ENCODE peak calls at places on chromosomes 11 and 22, in seven cellular contexts. K, U, F, J, S, G and X are unnamed samples. For H3K9me3, the result is how much of the 10 kb centered on the place peaks cover.

GRCh38 chr22:44351685-44352377 is 39.1 kb upstream of the SHISAL1 start:
- DNase-seq in J (peak), S (peak), G (no peak), U (no peak), F (peak), K (no peak), X (peak)

GRCh38 chr22:26322179-26322905 is 106.7 kb upstream of the ASPHD2 start:
- DNase-seq in K (no peak), J (no peak), U (no peak), F (peak), S (no peak), G (no peak), X (no peak)

GRCh38 chr22:23767673-23768548 is at the start of gene CHCHD10:
- DNase-seq in U (peak), S (peak), J (peak), G (peak), F (peak), K (peak), X (peak)

GRCh38 chr11:114082415-114082748 is 22.9 kb downstream of the ZBTB16 start:
- DNase-seq in U (no peak), G (no peak), K (no peak), S (no peak), F (peak), J (peak), X (no peak)

GRCh38 chr11:11746454-11746853 is 95.3 kb upstream of the USP47 start:
- DNase-seq in U (no peak), J (no peak), F (no peak), G (no peak), K (no peak), S (no peak), X (no peak)

GRCh38 chr11:71558996-71559395 is 6.4 kb upstream of the KRTAP5-10 start:
- DNase-seq in G (no peak), S (no peak), K (no peak), J (no peak), F (no peak), U (no peak), X (no peak)

GRCh38 chr11:71221201-71221600 is 31.2 kb downstream of the SHANK2 start:
- DNase-seq in J (no peak), S (no peak), K (peak), G (no peak), U (no peak), F (no peak), X (no peak)

GRCh38 chr22:39592104-39593060 is 21.8 kb downstream of the CACNA1I start:
- DNase-seq in G (no peak), J (peak), K (no peak), U (peak), S (no peak), F (peak), X (no peak)

GRCh38 chr11:116893437-116893836 is 56.0 kb upstream of the APOA1 start:
- DNase-seq in S (no peak), K (no peak), G (no peak), F (no peak), U (no peak), J (no peak), X (no peak)

GRCh38 chr22:36440429-36441002 is 40.9 kb downstream of the TXN2 start:
- DNase-seq in G (no peak), J (peak), K (no peak), F (no peak), S (no peak), U (no peak), X (no peak)

GRCh38 chr11:10688401-10688800 is 5.2 kb downstream of the IRAG1 start:
- DNase-seq in S (no peak), J (no peak), U (no peak), F (no peak), K (no peak), G (no peak), X (no peak)

GRCh38 chr11:117706322-117706814 is 90.6 kb downstream of the DSCAML1 start:
- DNase-seq in K (no peak), G (no peak), U (no peak), F (no peak), S (no peak), J (no peak), X (no peak)

GRCh38 chr11:22786475-22786874 is 43.1 kb downstream of the SVIP start:
- DNase-seq in F (no peak), S (no peak), U (no peak), K (no peak), G (no peak), J (no peak), X (no peak)

GRCh38 chr11:19370100-19370861 is 129.5 kb upstream of the E2F8 start:
- DNase-seq in K (no peak), U (no peak), F (peak), G (no peak), S (no peak), J (no peak), X (no peak)

GRCh38 chr22:26462971-26463661 is 20.5 kb downstream of the HPS4 start:
- DNase-seq in S (no peak), J (peak), F (no peak), G (no peak), U (peak), K (no peak), X (no peak)

GRCh38 chr22:23104109-23104971 is 34.0 kb downstream of the GNAZ start:
- DNase-seq in S (no peak), J (no peak), G (no peak), K (no peak), U (no peak), F (no peak), X (no peak)

GRCh38 chr22:31970490-31971444 is 26.4 kb downstream of the YWHAH start:
- DNase-seq in U (peak), K (peak), F (peak), G (peak), J (peak), S (peak), X (peak)

GRCh38 chr11:61472868-61473267 is 35.7 kb upstream of the LRRC10B start:
- DNase-seq in S (no peak), G (no peak), K (no peak), F (no peak), U (peak), J (no peak), X (peak)

GRCh38 chr11:123473941-123474668 is 44.0 kb downstream of the GRAMD1B start:
- DNase-seq in S (no peak), F (peak), K (no peak), G (no peak), J (no peak), U (no peak), X (no peak)

GRCh38 chr11:47980093-47980906 is at the start of gene PTPRJ:
- DNase-seq in S (peak), K (peak), G (peak), J (peak), U (peak), F (peak), X (peak)

GRCh38 chr11:394034-394857 is at the start of gene PKP3:
- DNase-seq in J (peak), F (no peak), K (peak), S (peak), U (no peak), G (no peak), X (peak)

GRCh38 chr22:44909241-44909640 is 100.6 kb downstream of the PHF21B start:
- DNase-seq in J (no peak), G (no peak), F (no peak), S (no peak), K (no peak), U (no peak), X (no peak)

GRCh38 chr11:46666516-46666915 is 33.9 kb downstream of the ARHGAP1 start:
- DNase-seq in U (no peak), G (no peak), F (no peak), K (no peak), S (no peak), J (no peak), X (no peak)

GRCh38 chr11:111438168-111438567 is 59.1 kb upstream of the POU2AF1 start:
- DNase-seq in F (no peak), G (no peak), K (no peak), J (no peak), S (no peak), U (no peak), X (no peak)
- H3K9me3 ChIP-seq in F (under half), G (under half), K (under half), J (under half), S (under half), U (under half), X (under half)

GRCh38 chr22:48424661-48425060 is 1403.0 kb downstream of the BRD1 start:
- DNase-seq in J (no peak), U (no peak), K (no peak), F (no peak), G (no peak), S (no peak), X (no peak)

GRCh38 chr22:48424201-48424627 is 1403.5 kb downstream of the BRD1 start:
- DNase-seq in F (no peak), U (no peak), G (no peak), J (no peak), K (no peak), S (no peak), X (no peak)

GRCh38 chr22:48422900-48423480 is 1404.7 kb downstream of the BRD1 start:
- DNase-seq in K (no peak), J (no peak), F (no peak), S (no peak), U (no peak), G (no peak), X (no peak)

GRCh38 chr22:48425091-48425506 is 1402.6 kb downstream of the BRD1 start:
- DNase-seq in S (no peak), G (no peak), U (no peak), J (no peak), F (no peak), K (no peak), X (no peak)

DNA sequence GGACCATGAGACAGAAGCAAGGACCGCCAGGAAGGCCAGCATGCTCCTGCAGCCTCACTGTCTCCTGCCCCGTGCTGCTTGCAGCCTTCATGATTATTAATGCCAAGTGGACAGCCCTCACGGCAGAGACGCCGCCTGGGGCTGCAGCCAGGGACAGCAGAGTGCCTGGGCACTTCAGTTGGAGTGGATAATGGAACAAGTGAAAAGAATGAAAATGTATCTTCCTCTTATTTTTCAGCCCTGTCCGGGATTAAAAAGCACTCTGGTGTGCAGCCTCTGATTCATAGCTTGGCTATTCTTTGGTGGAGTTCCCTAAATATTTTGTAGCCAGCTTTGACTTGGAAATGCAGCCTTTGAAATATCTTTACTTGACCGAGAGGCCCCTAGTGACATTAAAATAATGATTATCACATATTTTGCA is 1404.2 kb downstream of the BRD1 start:
- DNase-seq in U (no peak), K (no peak), G (no peak), F (peak), S (no peak), J (no peak), X (no peak)
- H3K9me3 ChIP-seq in U (under half), K (under half), G (under half), F (under half), S (under half), J (under half), X (under half)

GRCh38 chr11:134475951-134476350 is 63.9 kb upstream of the B3GAT1 start:
- DNase-seq in G (no peak), J (no peak), S (no peak), U (no peak), F (no peak), K (no peak), X (no peak)

GRCh38 chr11:134478611-134479010 is 66.6 kb upstream of the B3GAT1 start:
- DNase-seq in G (no peak), S (no peak), F (no peak), K (no peak), U (no peak), J (no peak), X (no peak)

GRCh38 chr11:134478176-134478575 is 66.1 kb upstream of the B3GAT1 start:
- DNase-seq in J (no peak), G (no peak), U (no peak), K (no peak), F (no peak), S (no peak), X (no peak)

GRCh38 chr11:134476435-134477021 is 64.5 kb upstream of the B3GAT1 start:
- DNase-seq in S (no peak), G (no peak), F (no peak), J (peak), K (no peak), U (no peak), X (no peak)

DNA sequence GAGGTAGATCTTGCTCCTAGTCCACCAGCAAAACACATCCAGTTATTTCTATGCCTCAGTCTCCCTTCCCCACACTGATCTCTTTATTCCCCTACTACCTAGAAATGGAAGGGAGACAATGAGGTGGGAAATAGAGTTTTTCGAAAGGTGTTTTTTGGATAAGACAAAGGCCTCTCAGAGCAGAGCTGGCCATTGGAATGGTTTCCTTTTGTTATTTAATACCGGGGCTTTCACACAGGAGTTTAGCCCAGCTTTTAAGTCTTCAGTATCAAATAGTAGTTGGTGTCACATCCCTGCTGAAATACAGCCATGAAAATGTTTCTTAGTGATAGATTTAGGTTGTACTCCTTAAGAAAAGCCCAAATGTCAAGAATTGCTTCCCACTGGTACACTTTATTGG is 65.4 kb upstream of the B3GAT1 start:
- DNase-seq in S (no peak), G (no peak), J (no peak), K (no peak), U (no peak), F (no peak), X (no peak)
- H3K9me3 ChIP-seq in S (under half), G (under half), J (under half), K (under half), U (under half), F (under half), X (under half)

GRCh38 chr22:48444320-48445112 is 1383.2 kb downstream of the BRD1 start:
- DNase-seq in F (no peak), S (no peak), J (no peak), K (peak), U (no peak), G (no peak), X (peak)
- H3K9me3 ChIP-seq in F (under half), S (under half), J (under half), K (under half), U (under half), G (under half), X (under half)

GRCh38 chr22:47369020-47369419 is 606.6 kb downstream of the TBC1D22A start:
- DNase-seq in K (no peak), S (no peak), U (no peak), G (peak), F (no peak), J (no peak), X (no peak)
- H3K9me3 ChIP-seq in K (under half), S (under half), U (under half), G (under half), F (under half), J (under half), X (under half)

DNA sequence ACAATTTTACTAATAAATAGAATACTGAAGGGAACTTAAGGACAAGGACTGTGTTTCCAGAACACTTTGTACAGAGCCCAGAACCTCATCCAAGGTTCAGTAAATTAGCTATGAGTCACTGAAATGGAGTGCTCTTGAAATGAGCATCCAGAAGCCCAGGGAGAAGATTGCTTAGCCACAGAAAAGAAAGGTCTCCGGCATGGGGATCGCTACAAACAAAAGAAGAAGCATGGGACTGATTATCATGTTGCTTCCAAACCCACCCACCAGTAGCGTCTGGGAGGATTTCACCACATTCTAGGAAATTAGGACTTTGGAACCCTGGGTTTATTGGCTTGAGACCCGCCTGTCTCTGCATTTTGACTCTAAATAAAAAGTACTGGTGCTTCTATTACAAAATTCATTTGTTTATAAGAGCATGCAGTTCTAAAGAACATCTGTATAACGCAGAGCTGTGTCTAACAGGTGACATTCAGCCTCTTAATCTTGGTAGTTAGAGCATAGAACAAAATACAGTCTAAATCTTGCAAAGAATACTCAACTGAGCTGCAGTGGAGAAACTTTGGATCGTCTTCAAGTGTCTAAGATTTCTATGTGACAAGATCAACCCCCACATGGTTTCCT is 35.9 kb upstream of the SESN3 start:
- DNase-seq in K (no peak), G (no peak), S (no peak), J (no peak), U (no peak), F (peak), X (no peak)
- H3K9me3 ChIP-seq in K (under half), G (under half), S (under half), J (under half), U (under half), F (under half), X (under half)

GRCh38 chr11:31812392-31813241 is 1.5 kb upstream of the PAX6 start:
- DNase-seq in F (no peak), J (no peak), U (no peak), S (no peak), G (no peak), K (no peak), X (no peak)
- H3K9me3 ChIP-seq in F (under half), J (under half), U (under half), S (under half), G (under half), K (under half), X (under half)